ENCODE peak calls at places on chromosomes 6 and 20, in five cellular contexts. K is tibial artery, W is brain microvascular endothelial cell, A is transverse colon, S is spleen. H is an unnamed sample.

GRCh38 chr6:144796070-144796469 is 510.9 kb downstream of the UTRN start:
- DNase-seq in A (no peak), K (no peak), S (no peak), W (no peak), H (no peak)

GRCh38 chr6:131460603-131460995 is 112.4 kb upstream of the ARG1 start:
- DNase-seq in A (no peak), K (no peak), W (no peak), S (no peak), H (no peak)

GRCh38 chr20:44471481-44471882 is 4.2 kb upstream of the TTPAL start:
- DNase-seq in S (no peak), W (no peak), A (no peak), K (no peak), H (no peak)

GRCh38 chr20:38685853-38686473 is 38.3 kb upstream of the SLC32A1 start:
- DNase-seq in A (peak; percentile 12), K (no peak), S (no peak), W (peak; percentile 51), H (peak; percentile 41)

GRCh38 chr6:75546401-75546800 is 52.8 kb upstream of the FILIP1 start:
- DNase-seq in K (no peak), S (no peak), A (no peak), W (no peak), H (peak; percentile 12)

GRCh38 chr6:1911476-1911875 is 301.8 kb downstream of the FOXC1 start:
- DNase-seq in W (no peak), A (no peak), K (no peak), S (no peak), H (no peak)

GRCh38 chr6:158518196-158519127 is 41.4 kb upstream of the TMEM181 start:
- DNase-seq in S (no peak), K (no peak), W (peak; percentile 81), A (peak; percentile 50), H (peak; percentile 77)

GRCh38 chr20:330233-331149 is 5.1 kb downstream of the SOX12 start:
- DNase-seq in W (peak; percentile 52), A (no peak), K (no peak), S (peak; percentile 79), H (peak; percentile 80)

GRCh38 chr6:16127471-16127870 is 1.4 kb upstream of the MYLIP start:
- DNase-seq in W (no peak), K (no peak), S (no peak), A (no peak), H (no peak)

GRCh38 chr20:36873498-36874189 is 2.3 kb upstream of the TLDC2 start:
- DNase-seq in A (no peak), S (no peak), W (no peak), K (no peak), H (no peak)

GRCh38 chr20:32433311-32434021 is 75.3 kb downstream of the ASXL1 start:
- DNase-seq in W (no peak), K (no peak), S (no peak), A (no peak), H (no peak)

GRCh38 chr6:46637145-46637544 is 15.5 kb downstream of the CYP39A1 start:
- DNase-seq in W (no peak), S (no peak), A (no peak), K (no peak), H (no peak)

GRCh38 chr20:25327521-25328235 is 63.0 kb downstream of the ABHD12 start:
- DNase-seq in W (no peak), A (no peak), S (no peak), K (no peak), H (no peak)

GRCh38 chr20:19808498-19808897 is 50.4 kb downstream of the RIN2 start:
- DNase-seq in A (no peak), S (no peak), K (no peak), W (no peak), H (no peak)

GRCh38 chr6:48916523-48917050 is 546.5 kb downstream of the MMUT start:
- DNase-seq in A (no peak), W (no peak), S (no peak), K (no peak), H (no peak)

GRCh38 chr20:15799871-15800270 is 773.4 kb downstream of the KIF16B start:
- DNase-seq in K (no peak), S (no peak), W (peak; percentile 51), A (no peak), H (no peak)

GRCh38 chr6:62283828-62284411 is 2.1 kb downstream of the KHDRBS2 start:
- DNase-seq in S (no peak), W (peak; percentile 14), A (no peak), K (no peak), H (no peak)

GRCh38 chr20:11204926-11205768 is 531.3 kb upstream of the JAG1 start:
- DNase-seq in S (no peak), A (peak; percentile 74), W (peak; percentile 67), K (peak; percentile 50), H (peak; percentile 24)

GRCh38 chr6:26124550-26125014 is 37.4 kb downstream of the HFE start:
- DNase-seq in S (no peak), W (no peak), A (no peak), K (no peak), H (no peak)

GRCh38 chr6:20559924-20560551 is 25.8 kb downstream of the CDKAL1 start:
- DNase-seq in S (no peak), A (no peak), K (no peak), W (no peak), H (no peak)

GRCh38 chr6:121549741-121550140 is 114.3 kb downstream of the GJA1 start:
- DNase-seq in A (no peak), S (no peak), W (peak; percentile 79), K (no peak), H (no peak)

GRCh38 chr6:121555201-121555600 is 119.8 kb downstream of the GJA1 start:
- DNase-seq in K (no peak), W (no peak), A (no peak), S (no peak), H (no peak)

GRCh38 chr6:121544691-121545090 is 109.2 kb downstream of the GJA1 start:
- DNase-seq in S (no peak), W (no peak), A (no peak), K (no peak), H (no peak)

GRCh38 chr6:121548146-121548545 is 112.7 kb downstream of the GJA1 start:
- DNase-seq in K (no peak), A (no peak), S (no peak), W (no peak), H (no peak)

DNA sequence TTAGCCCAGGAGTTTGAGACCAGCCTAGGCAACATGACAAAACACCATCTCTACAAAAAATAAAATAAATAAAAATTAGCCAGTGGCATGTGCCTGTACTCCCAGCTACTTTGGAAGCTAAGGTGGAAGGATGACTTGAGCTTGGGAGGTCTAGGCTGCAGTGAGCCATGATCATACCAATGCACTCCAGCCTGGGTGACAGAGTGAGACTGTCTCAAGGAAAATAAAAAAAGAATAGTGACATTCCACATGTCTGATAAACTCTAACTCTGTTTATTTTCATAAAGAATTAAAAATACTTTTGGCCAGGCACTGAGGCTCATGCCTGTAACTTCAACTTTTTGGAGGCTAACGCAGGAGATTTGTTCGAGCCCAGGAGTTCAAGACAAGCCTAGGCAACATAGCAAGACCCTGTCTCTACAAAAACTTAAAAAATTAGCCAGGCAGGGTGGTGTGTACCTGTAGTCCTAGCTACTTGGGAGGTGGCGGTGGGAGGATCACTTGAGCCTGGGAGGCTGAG is 115.1 kb downstream of the GJA1 start:
- DNase-seq in K (no peak), A (no peak), W (no peak), S (no peak), H (no peak)
- TF ChIP-seq CTCF in K (no peak), A (no peak), W (no peak), S (no peak), H (no peak)

GRCh38 chr6:69795469-69796080 is 1.2 kb downstream of the LMBRD1 start:
- DNase-seq in K (no peak), S (no peak), A (no peak), W (no peak), H (peak; percentile 45)
- TF ChIP-seq CTCF in K (peak; percentile 5), S (peak; percentile 23), A (no peak), W (no peak), H (no peak)

DNA sequence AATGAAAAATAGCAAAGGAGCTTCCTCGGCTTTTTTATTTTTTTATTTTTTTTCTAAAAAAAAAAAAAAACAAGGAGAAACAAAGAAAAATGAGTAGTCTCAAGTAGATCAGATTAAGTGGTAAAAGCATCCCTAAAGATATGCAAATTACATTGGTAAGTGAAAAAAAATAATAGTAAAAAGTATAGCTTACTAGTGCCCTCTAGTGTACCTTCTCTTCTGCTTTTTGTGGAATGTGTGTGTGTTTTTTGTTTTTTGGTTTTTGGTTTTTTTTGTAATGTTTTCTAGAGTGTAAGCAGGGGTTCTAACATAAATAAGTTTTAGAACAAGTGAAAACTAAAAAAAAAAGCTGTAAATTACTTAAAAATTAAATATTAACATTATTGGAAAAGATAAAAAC is 1062.0 kb downstream of the HACE1 start:
- DNase-seq in S (no peak), W (no peak), A (no peak), K (no peak), H (no peak)
- TF ChIP-seq CTCF in S (no peak), W (no peak), A (no peak), K (no peak), H (peak; percentile 20)

GRCh38 chr6:36797055-36797454 is 42.2 kb downstream of the CPNE5 start:
- DNase-seq in S (no peak), A (no peak), W (no peak), K (no peak), H (no peak)

GRCh38 chr6:36803482-36803881 is 35.8 kb downstream of the CPNE5 start:
- DNase-seq in W (no peak), A (no peak), S (no peak), K (no peak), H (no peak)

GRCh38 chr6:36798852-36799251 is 40.4 kb downstream of the CPNE5 start:
- DNase-seq in K (no peak), A (no peak), W (no peak), S (no peak), H (no peak)

GRCh38 chr6:36797653-36798052 is 41.6 kb downstream of the CPNE5 start:
- DNase-seq in W (no peak), S (no peak), A (no peak), K (no peak), H (no peak)

DNA sequence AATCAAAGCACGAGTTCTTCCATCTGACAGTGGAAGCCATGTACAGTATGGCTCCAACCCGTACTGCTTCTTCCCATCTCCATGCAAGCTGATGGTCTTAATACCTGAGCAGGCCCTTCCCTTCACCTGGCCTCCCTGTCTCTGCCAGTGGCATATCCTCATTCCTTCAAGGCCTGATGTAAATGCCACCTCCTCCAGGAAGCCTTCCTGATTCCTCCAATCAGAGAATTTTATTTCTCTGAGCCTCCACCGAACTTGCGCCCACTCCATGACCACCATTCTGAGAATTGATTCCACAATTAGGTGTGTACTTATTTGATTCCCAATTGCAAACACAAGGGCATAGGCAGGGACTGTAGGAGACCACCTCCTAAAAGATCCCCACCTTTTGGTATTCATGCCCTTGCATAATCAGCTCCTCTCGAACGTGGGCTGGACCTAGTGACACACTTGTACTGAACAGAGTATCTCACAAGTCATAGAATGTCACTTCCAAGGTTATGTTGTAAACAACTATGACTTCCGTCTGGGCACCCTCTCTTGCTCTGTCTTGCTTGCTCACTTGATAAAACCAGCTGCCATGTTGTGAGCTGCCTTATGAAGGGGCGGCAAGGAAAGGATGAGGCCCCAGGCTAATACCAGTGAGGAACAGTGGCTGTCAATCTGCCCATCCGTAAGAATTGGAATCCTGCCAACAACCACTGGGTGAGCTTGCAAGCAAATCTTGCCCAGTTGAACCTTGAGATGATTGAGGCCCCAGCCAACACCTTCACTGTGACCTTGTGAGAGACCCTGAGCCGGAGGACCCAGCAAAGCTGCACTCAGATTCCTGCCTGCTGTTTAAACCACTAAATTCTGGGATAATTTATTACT is 38.8 kb downstream of the CPNE5 start:
- DNase-seq in S (no peak), A (no peak), K (no peak), W (no peak), H (no peak)
- TF ChIP-seq CTCF in S (no peak), A (no peak), K (no peak), W (no peak), H (no peak)

H was measured in GM10248.